ENCODE peak calls at places on chromosomes 6 and 20, in seven cellular contexts. N is left ventricle myocardium inferior; U is GM12878; B is endothelial cell; M is AG10803; X is H54; V is stimulated activated naive CD4-positive, alpha-beta T cell treated with Interleukin-2 at 50 U/mL for 16 hours. O is an unnamed sample.

GRCh38 chr6:49950415-49950751 is 13.6 kb downstream of the DEFB114 start:
- DNase-seq in N (no peak), U (no peak), B (no peak), M (no peak), X (no peak), V (no peak), O (no peak)

GRCh38 chr6:44667668-44668390 is 280.3 kb downstream of the CDC5L start:
- DNase-seq in N (no peak), U (no peak), B (peak), M (no peak), X (no peak), V (peak), O (no peak)

GRCh38 chr6:151482290-151482689 is 11.5 kb upstream of the CCDC170 start:
- DNase-seq in N (no peak), U (no peak), B (no peak), M (peak), X (no peak), V (no peak), O (peak)

GRCh38 chr6:157751547-157752200 is 71.4 kb upstream of the SNX9 start:
- DNase-seq in N (no peak), U (no peak), B (no peak), M (no peak), X (no peak), V (no peak), O (no peak)

GRCh38 chr6:97147421-97147820 is 135.6 kb downstream of the MMS22L start:
- DNase-seq in N (no peak), U (no peak), B (no peak), M (no peak), X (no peak), V (no peak), O (no peak)

GRCh38 chr6:15309611-15310283 is 63.9 kb downstream of the JARID2 start:
- DNase-seq in N (no peak), U (no peak), B (no peak), M (no peak), X (no peak), V (no peak), O (no peak)

GRCh38 chr20:6637160-6637579 is 130.3 kb upstream of the BMP2 start:
- DNase-seq in N (no peak), U (no peak), B (no peak), M (no peak), X (no peak), V (no peak), O (no peak)

GRCh38 chr20:2900845-2901592 is 27.7 kb downstream of the PTPRA start:
- DNase-seq in N (no peak), U (peak), B (no peak), M (no peak), X (no peak), V (no peak), O (no peak)

GRCh38 chr6:116084284-116084683 is 16.4 kb upstream of the NT5DC1 start:
- DNase-seq in N (no peak), U (no peak), B (no peak), M (no peak), X (no peak), V (no peak), O (no peak)

GRCh38 chr6:16904957-16905356 is 143.7 kb upstream of the ATXN1 start:
- DNase-seq in N (no peak), U (no peak), B (no peak), M (no peak), X (no peak), V (no peak), O (no peak)

GRCh38 chr6:47098570-47098993 is 56.5 kb upstream of the ADGRF1 start:
- DNase-seq in N (no peak), U (no peak), B (no peak), M (peak), X (no peak), V (no peak), O (no peak)

GRCh38 chr20:47774081-47774777 is 11.1 kb downstream of the SULF2 start:
- DNase-seq in N (no peak), U (no peak), B (no peak), M (no peak), X (no peak), V (no peak), O (no peak)

GRCh38 chr6:30158475-30159025 is 2.5 kb downstream of the TRIM10 start:
- DNase-seq in N (no peak), U (no peak), B (no peak), M (no peak), X (no peak), V (no peak), O (no peak)

GRCh38 chr6:159221486-159222170 is 52.4 kb downstream of the FNDC1 start:
- DNase-seq in N (no peak), U (no peak), B (no peak), M (no peak), X (no peak), V (no peak), O (no peak)

GRCh38 chr20:46199198-46199597 is 81.1 kb downstream of the CD40 start:
- DNase-seq in N (no peak), U (no peak), B (no peak), M (no peak), X (no peak), V (no peak), O (no peak)

GRCh38 chr20:63177134-63177784 is 38.7 kb downstream of the YTHDF1 start:
- DNase-seq in N (no peak), U (no peak), B (no peak), M (no peak), X (no peak), V (peak), O (no peak)

GRCh38 chr6:70281923-70282902 is 20.7 kb downstream of the COL9A1 start:
- DNase-seq in N (peak), U (no peak), B (peak), M (no peak), X (no peak), V (no peak), O (no peak)

GRCh38 chr6:109406196-109406595 is 23.9 kb upstream of the CD164 start:
- DNase-seq in N (no peak), U (no peak), B (no peak), M (peak), X (no peak), V (no peak), O (no peak)

GRCh38 chr6:154478021-154478651 is 32.3 kb downstream of the CNKSR3 start:
- DNase-seq in N (no peak), U (no peak), B (no peak), M (no peak), X (no peak), V (no peak), O (no peak)

GRCh38 chr6:133768656-133769295 is 120.1 kb upstream of the TCF21 start:
- DNase-seq in N (no peak), U (no peak), B (no peak), M (no peak), X (no peak), V (no peak), O (no peak)

GRCh38 chr20:11891081-11891826 is 26.4 kb upstream of the BTBD3 start:
- DNase-seq in N (peak), U (no peak), B (peak), M (peak), X (peak), V (no peak), O (no peak)

GRCh38 chr6:6699741-6700367 is 111.3 kb downstream of the LY86 start:
- DNase-seq in N (peak), U (no peak), B (no peak), M (peak), X (peak), V (no peak), O (no peak)

GRCh38 chr6:107600936-107601335 is 111.0 kb downstream of the SOBP start:
- DNase-seq in N (no peak), U (no peak), B (peak), M (peak), X (peak), V (no peak), O (no peak)

GRCh38 chr6:27247133-27247836 is at the start of gene PRSS16:
- DNase-seq in N (no peak), U (no peak), B (no peak), M (no peak), X (no peak), V (no peak), O (no peak)

GRCh38 chr6:47321582-47321981 is 11.9 kb upstream of the TNFRSF21 start:
- DNase-seq in N (no peak), U (no peak), B (no peak), M (no peak), X (no peak), V (no peak), O (no peak)